ENCODE peak calls at places on chromosome 1, in nine cellular contexts. E, U, Z, T, V, J, M, A and K are unnamed samples.

GRCh38 chr1:48775817-48776399 is 783 bp downstream of the BEND5 start:
- DNase-seq in E (no peak), U (no peak), Z (peak; percentile 75), T (no peak), V (no peak), J (no peak), M (peak; percentile 27), A (no peak), K (no peak)

GRCh38 chr1:10384219-10384618 is 14.6 kb upstream of the PGD start:
- DNase-seq in E (no peak), U (no peak), Z (no peak), T (no peak), V (no peak), J (no peak), M (no peak), A (no peak), K (no peak)

GRCh38 chr1:31423418-31423947 is 10.5 kb downstream of the SERINC2 start:
- DNase-seq in E (no peak), U (no peak), Z (peak; percentile 93), T (no peak), V (no peak), J (no peak), M (peak; percentile 88), A (no peak), K (no peak)

GRCh38 chr1:234500269-234500668 is 21.3 kb upstream of the TARBP1 start:
- DNase-seq in E (no peak), U (no peak), Z (no peak), T (peak; percentile 55), V (no peak), J (no peak), M (no peak), A (no peak), K (no peak)

GRCh38 chr1:166017395-166017794 is 149.4 kb downstream of the FAM78B start:
- DNase-seq in E (no peak), U (no peak), Z (no peak), T (no peak), V (no peak), J (no peak), M (no peak), A (no peak), K (no peak)

GRCh38 chr1:232675267-232675666 is 45.3 kb upstream of the SIPA1L2 start:
- DNase-seq in E (no peak), U (no peak), Z (no peak), T (no peak), V (no peak), J (no peak), M (no peak), A (peak; percentile 71), K (no peak)

GRCh38 chr1:241770115-241770514 is 77.9 kb upstream of the EXO1 start:
- DNase-seq in E (no peak), U (no peak), Z (no peak), T (no peak), V (no peak), J (no peak), M (no peak), A (no peak), K (no peak)

GRCh38 chr1:44576456-44577150 is 97.7 kb downstream of the TMEM53 start:
- DNase-seq in E (peak; percentile 46), U (no peak), Z (no peak), T (no peak), V (no peak), J (no peak), M (no peak), A (no peak), K (no peak)

GRCh38 chr1:187696092-187696491 is 867.3 kb downstream of the PLA2G4A start:
- DNase-seq in E (no peak), U (no peak), Z (peak; percentile 41), T (no peak), V (no peak), J (no peak), M (no peak), A (no peak), K (no peak)

GRCh38 chr1:6445062-6445763 is 20.6 kb downstream of the ESPN start:
- DNase-seq in E (peak; percentile 35), U (peak; percentile 46), Z (no peak), T (no peak), V (no peak), J (no peak), M (no peak), A (peak; percentile 86), K (no peak)

GRCh38 chr1:203628997-203629508 is 2.4 kb downstream of the ATP2B4 start:
- DNase-seq in E (peak; percentile 55), U (no peak), Z (no peak), T (no peak), V (no peak), J (no peak), M (no peak), A (no peak), K (no peak)

GRCh38 chr1:168081373-168082007 is 55.2 kb downstream of the GPR161 start:
- DNase-seq in E (peak; percentile 35), U (no peak), Z (no peak), T (no peak), V (no peak), J (no peak), M (no peak), A (no peak), K (no peak)

GRCh38 chr1:178192686-178193085 is 98.8 kb downstream of the RASAL2 start:
- DNase-seq in E (peak; percentile 96), U (peak; percentile 65), Z (no peak), T (no peak), V (no peak), J (no peak), M (no peak), A (no peak), K (peak; percentile 23)

GRCh38 chr1:56993355-56993985 is 27.7 kb upstream of the C8B start:
- DNase-seq in E (no peak), U (no peak), Z (no peak), T (peak; percentile 41), V (no peak), J (no peak), M (no peak), A (no peak), K (no peak)

GRCh38 chr1:229819091-229819490 is 193.0 kb downstream of the URB2 start:
- DNase-seq in E (no peak), U (no peak), Z (no peak), T (no peak), V (no peak), J (no peak), M (no peak), A (no peak), K (no peak)

GRCh38 chr1:83627045-83627444 is 371.9 kb downstream of the TTLL7 start:
- DNase-seq in E (no peak), U (no peak), Z (no peak), T (no peak), V (no peak), J (no peak), M (no peak), A (peak; percentile 49), K (no peak)

GRCh38 chr1:12398479-12398878 is 168.6 kb downstream of the VPS13D start:
- DNase-seq in E (no peak), U (no peak), Z (no peak), T (no peak), V (no peak), J (no peak), M (no peak), A (no peak), K (no peak)

GRCh38 chr1:80565416-80565815 is 1235.3 kb upstream of the ADGRL2 start:
- DNase-seq in E (no peak), U (no peak), Z (no peak), T (no peak), V (no peak), J (no peak), M (no peak), A (no peak), K (no peak)

GRCh38 chr1:213605732-213606131 is 382.0 kb upstream of the PROX1 start:
- DNase-seq in E (no peak), U (no peak), Z (no peak), T (no peak), V (no peak), J (no peak), M (no peak), A (no peak), K (no peak)

GRCh38 chr1:226086776-226087175 is 24.3 kb downstream of the H3-3A start:
- DNase-seq in E (no peak), U (no peak), Z (no peak), T (no peak), V (no peak), J (no peak), M (no peak), A (no peak), K (no peak)

GRCh38 chr1:159896086-159896930 is 3.7 kb downstream of the CFAP45 start:
- DNase-seq in E (no peak), U (no peak), Z (no peak), T (no peak), V (no peak), J (no peak), M (no peak), A (no peak), K (no peak)
- H3K4me1 ChIP-seq in E (peaks cover 1% of the 10 kb centered on the region), U (peaks cover 19% of the 10 kb centered on the region), Z (peaks cover 71% of the 10 kb centered on the region), T (peaks cover 4% of the 10 kb centered on the region), V (peaks cover 18% of the 10 kb centered on the region), J (peaks cover 32% of the 10 kb centered on the region), M (no peaks in the 10 kb centered on the region), A (no peaks in the 10 kb centered on the region), K (no peaks in the 10 kb centered on the region)

GRCh38 chr1:101025680-101026393 is at the start of gene DPH5:
- DNase-seq in E (peak; percentile 93), U (peak; percentile 94), Z (peak; percentile 97), T (peak; percentile 85), V (peak; percentile 93), J (peak; percentile 95), M (peak; percentile 92), A (peak; percentile 94), K (peak; percentile 74)
- TF ChIP-seq POLR2A in E (peak; percentile 93), U (no peak), Z (no peak), T (peak; percentile 80), V (peak; percentile 98), J (no peak), M (peak; percentile 60), A (peak; percentile 87), K (no peak)

GRCh38 chr1:245085508-245086095 is 69.2 kb upstream of the KIF26B start:
- DNase-seq in E (no peak), U (no peak), Z (no peak), T (no peak), V (no peak), J (no peak), M (no peak), A (no peak), K (no peak)
- H3K4me1 ChIP-seq in E (peaks cover 2% of the 10 kb centered on the region), U (no peaks in the 10 kb centered on the region), Z (no peaks in the 10 kb centered on the region), T (no peaks in the 10 kb centered on the region), V (no peaks in the 10 kb centered on the region), J (no peaks in the 10 kb centered on the region), M (no peaks in the 10 kb centered on the region), A (no peaks in the 10 kb centered on the region), K (no peaks in the 10 kb centered on the region)

DNA sequence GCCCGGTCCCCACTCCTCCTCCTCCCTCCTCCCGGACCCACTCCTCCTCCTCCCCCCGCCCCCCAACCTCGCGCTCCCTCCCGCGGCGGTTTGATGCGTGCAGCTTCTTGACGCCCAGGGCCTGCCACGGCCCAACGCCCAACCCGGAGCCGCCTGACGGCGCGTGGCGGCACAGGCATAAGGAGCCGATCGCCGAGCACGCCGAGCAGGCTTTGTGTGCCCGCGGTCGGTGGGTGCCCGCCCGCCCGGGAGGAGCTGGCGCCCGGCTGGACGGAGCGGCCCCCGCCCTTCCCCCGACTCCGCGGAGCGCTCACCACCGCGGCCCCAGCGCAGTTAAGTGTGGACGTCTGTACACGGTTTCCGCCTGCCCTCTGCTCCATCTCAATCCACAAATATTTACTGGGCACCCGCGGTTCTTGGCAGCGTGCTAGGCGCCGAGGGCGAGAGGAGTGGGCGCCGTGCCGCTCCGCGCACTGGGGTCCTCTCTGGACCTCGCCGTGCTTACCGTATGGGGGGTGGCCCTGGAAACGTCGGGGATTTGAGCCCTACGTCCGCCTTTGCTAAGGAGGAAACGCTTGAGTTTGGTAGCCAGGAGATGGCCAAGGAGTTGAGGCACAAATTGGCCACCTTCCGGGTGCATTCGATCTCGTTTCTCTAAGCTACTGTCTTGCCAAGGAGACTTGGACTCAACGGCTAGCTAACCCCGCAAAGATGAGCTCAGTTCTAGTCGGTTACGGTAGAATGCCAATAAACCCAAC is 428 bp upstream of the HDGF start:
- DNase-seq in E (peak; percentile 97), U (peak; percentile 98), Z (peak; percentile 100), T (peak; percentile 99), V (peak; percentile 92), J (peak; percentile 99), M (peak; percentile 97), A (peak; percentile 99), K (peak; percentile 98)
- TF ChIP-seq POLR2A in E (peak; percentile 72), U (no peak), Z (no peak), T (peak; percentile 88), V (peak; percentile 64), J (no peak), M (peak; percentile 79), A (peak; percentile 40), K (no peak)